ENCODE peak calls at places on chromosomes 6 and 20, in seven cellular contexts. F is mesenchymal stem cell, G is neuronal stem cell, B is mesendoderm, P is trophoblast cell, J is IMR-90, A is H1. V is an unnamed sample.

GRCh38 chr20:49426873-49427272 is 55.6 kb downstream of the KCNB1 start:
- DNase-seq in F (no peak), G (no peak), B (no peak), P (no peak), J (no peak), A (no peak), V (no peak)

GRCh38 chr6:89217308-89217999 is at the start of gene GABRR1:
- DNase-seq in F (no peak), G (no peak), B (no peak), P (no peak), J (no peak), A (no peak), V (no peak)

GRCh38 chr6:10989587-10989986 is 54.5 kb downstream of the ELOVL2 start:
- DNase-seq in F (no peak), G (no peak), B (no peak), P (no peak), J (no peak), A (no peak), V (no peak)

GRCh38 chr6:2760882-2761842 is 4.0 kb upstream of the WRNIP1 start:
- DNase-seq in F (no peak), G (no peak), B (peak; percentile 30), P (peak; percentile 35), J (no peak), A (no peak), V (no peak)

GRCh38 chr6:40887904-40888303 is 151.1 kb downstream of the UNC5CL start:
- DNase-seq in F (no peak), G (no peak), B (no peak), P (no peak), J (no peak), A (no peak), V (no peak)

GRCh38 chr6:13496508-13497180 is 9.2 kb upstream of the GFOD1 start:
- DNase-seq in F (peak; percentile 36), G (no peak), B (peak; percentile 65), P (no peak), J (no peak), A (no peak), V (no peak)

GRCh38 chr6:119079288-119079809 is 885 bp upstream of the FAM184A start:
- DNase-seq in F (peak; percentile 33), G (no peak), B (no peak), P (peak; percentile 47), J (peak; percentile 54), A (no peak), V (no peak)

GRCh38 chr20:63653041-63653973 is at the start of gene STMN3:
- DNase-seq in F (peak; percentile 92), G (peak; percentile 93), B (peak; percentile 97), P (peak; percentile 79), J (peak; percentile 88), A (no peak), V (peak; percentile 98)

GRCh38 chr6:36979343-36979742 is 6.7 kb downstream of the MTCH1 start:
- DNase-seq in F (no peak), G (no peak), B (no peak), P (no peak), J (peak; percentile 41), A (no peak), V (no peak)

GRCh38 chr6:34610819-34611477 is 54.8 kb upstream of the SPDEF start:
- DNase-seq in F (peak; percentile 91), G (no peak), B (no peak), P (peak; percentile 70), J (peak; percentile 95), A (no peak), V (no peak)

GRCh38 chr6:35587167-35587566 is 74.5 kb upstream of the TULP1 start:
- DNase-seq in F (no peak), G (no peak), B (no peak), P (no peak), J (no peak), A (no peak), V (no peak)

GRCh38 chr6:41073203-41073967 is 611 bp downstream of the NFYA start:
- DNase-seq in F (peak; percentile 89), G (peak; percentile 80), B (peak; percentile 92), P (peak; percentile 89), J (peak; percentile 69), A (peak; percentile 41), V (peak; percentile 87)

GRCh38 chr6:139080255-139080920 is 51.8 kb downstream of the ABRACL start:
- DNase-seq in F (no peak), G (no peak), B (no peak), P (no peak), J (no peak), A (no peak), V (no peak)

GRCh38 chr6:2477723-2478122 is 232.3 kb upstream of the GMDS start:
- DNase-seq in F (no peak), G (no peak), B (no peak), P (peak; percentile 67), J (no peak), A (no peak), V (no peak)

GRCh38 chr6:83702077-83702476 is 6.8 kb downstream of the SNAP91 start:
- DNase-seq in F (no peak), G (no peak), B (no peak), P (no peak), J (no peak), A (no peak), V (no peak)

GRCh38 chr6:168164462-168165061 is 85.5 kb upstream of the FRMD1 start:
- DNase-seq in F (no peak), G (no peak), B (no peak), P (peak; percentile 16), J (no peak), A (no peak), V (no peak)

GRCh38 chr6:68427630-68428029 is 207.5 kb upstream of the ADGRB3 start:
- DNase-seq in F (no peak), G (no peak), B (no peak), P (no peak), J (peak; percentile 0), A (no peak), V (no peak)

GRCh38 chr20:36773123-36773547 is 428 bp downstream of the DSN1 start:
- DNase-seq in F (no peak), G (no peak), B (no peak), P (no peak), J (no peak), A (no peak), V (no peak)

GRCh38 chr6:137488736-137489409 is 5.3 kb downstream of the OLIG3 start:
- DNase-seq in F (no peak), G (peak; percentile 30), B (peak; percentile 68), P (no peak), J (no peak), A (no peak), V (peak; percentile 73)

GRCh38 chr6:91487729-91488392 is 901.0 kb upstream of the MAP3K7 start:
- DNase-seq in F (no peak), G (no peak), B (peak; percentile 5), P (no peak), J (no peak), A (no peak), V (no peak)

GRCh38 chr20:20860078-20860806 is 147.8 kb upstream of the RALGAPA2 start:
- DNase-seq in F (peak; percentile 65), G (peak; percentile 89), B (peak; percentile 91), P (peak; percentile 100), J (peak; percentile 74), A (peak; percentile 82), V (peak; percentile 88)

GRCh38 chr20:40279390-40279789 is 409.6 kb downstream of the MAFB start:
- DNase-seq in F (peak; percentile 88), G (no peak), B (peak; percentile 77), P (peak; percentile 71), J (peak; percentile 45), A (no peak), V (no peak)

DNA sequence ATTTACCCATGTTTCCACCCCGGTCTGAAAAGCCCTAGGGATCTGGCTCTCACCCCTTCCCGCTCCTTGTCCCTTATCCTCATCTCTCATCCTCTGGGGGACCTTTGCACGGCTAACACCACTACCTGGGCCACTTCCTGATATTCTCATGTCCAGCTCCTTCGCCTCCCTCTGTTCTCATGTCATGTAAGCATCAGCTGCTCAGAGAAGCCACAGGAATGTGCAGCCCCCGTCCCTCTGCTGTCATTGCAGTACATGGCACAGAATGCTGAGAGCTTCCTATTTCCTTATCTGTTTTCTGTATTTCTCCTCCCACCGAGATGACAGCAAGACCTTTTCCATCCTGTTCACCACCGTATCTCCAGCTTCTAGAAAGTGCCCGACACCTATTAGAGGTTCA is 102.4 kb downstream of the MTHFD1L start:
- DNase-seq in F (peak; percentile 33), G (no peak), B (peak; percentile 7), P (peak; percentile 38), J (peak; percentile 29), A (no peak), V (no peak)
- H4K8ac ChIP-seq in F (peak overlapping the region; percentile 5), G (no peak overlapping the region), B (no peak overlapping the region), P (no peak overlapping the region), J (no peak overlapping the region), A (no peak overlapping the region), V (no peak overlapping the region)

DNA sequence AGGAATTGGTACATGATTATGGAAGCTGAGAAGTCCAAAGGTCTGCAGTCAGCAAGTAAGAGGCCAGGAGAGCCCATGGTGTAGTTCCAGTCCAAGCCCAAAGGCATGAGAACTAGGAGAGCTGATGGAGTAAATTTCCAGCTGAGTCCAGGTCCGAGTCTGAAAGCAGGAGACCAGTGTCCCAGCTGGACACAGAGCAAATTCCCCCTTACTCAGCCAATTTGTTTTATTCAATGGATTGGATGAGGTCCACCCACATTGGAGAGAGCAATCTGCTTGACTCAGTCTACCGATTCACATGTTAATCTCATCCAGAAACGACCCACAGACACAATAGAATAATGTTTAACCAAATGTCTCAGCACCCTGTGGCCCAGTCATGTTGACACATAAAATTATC is 14.9 kb downstream of the TMEM181 start:
- DNase-seq in F (no peak), G (no peak), B (no peak), P (no peak), J (no peak), A (no peak), V (no peak)
- H3K4me1 ChIP-seq in F (peaks cover 12% of the 10 kb centered on the region), G (no peaks in the 10 kb centered on the region), B (peaks cover 2% of the 10 kb centered on the region), P (peaks cover 14% of the 10 kb centered on the region), J (peaks cover 1% of the 10 kb centered on the region), A (peaks cover 4% of the 10 kb centered on the region), V (no peaks in the 10 kb centered on the region)

DNA sequence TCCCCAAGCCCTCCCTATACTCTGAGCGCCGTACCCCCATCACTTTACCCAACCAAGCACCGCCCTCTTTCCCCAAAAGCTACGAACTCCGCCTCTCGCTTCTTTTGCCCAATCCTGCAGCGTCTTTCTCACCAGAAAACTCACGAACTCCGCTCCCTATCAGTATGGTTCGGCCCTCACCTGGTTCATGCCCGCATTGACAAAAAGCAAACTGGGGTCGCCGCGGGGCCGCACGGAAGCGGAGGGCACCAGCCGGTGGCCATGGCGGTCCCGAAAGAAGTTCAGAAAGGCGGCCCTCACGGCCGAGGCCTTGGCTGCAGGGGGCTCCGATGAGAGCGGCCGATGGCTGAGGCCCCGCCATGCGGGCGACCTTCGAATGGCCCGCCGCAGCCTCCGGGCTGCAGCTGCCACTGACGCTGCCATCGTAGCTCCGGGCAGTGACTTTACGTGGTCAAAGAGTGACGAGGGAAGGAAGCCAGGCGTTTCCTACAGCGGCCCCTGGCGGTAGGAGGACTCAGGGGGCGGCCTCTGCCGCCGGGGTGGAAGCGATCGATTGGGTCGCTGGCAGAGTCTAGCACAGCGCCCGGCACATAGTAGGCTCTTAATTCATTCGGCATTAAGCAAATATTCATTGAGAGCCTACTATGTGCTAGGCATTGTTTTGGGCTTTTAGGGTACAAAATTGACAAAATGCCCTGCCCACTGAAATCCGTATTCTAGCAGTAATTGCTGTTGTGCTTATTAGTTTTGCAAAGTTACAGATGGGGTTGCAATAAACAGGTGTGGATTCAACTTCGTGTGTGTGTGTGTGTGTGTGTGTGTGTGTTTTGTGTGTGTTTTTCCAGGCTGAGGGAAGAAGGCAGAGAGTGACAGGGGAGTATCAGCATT is at the start of gene AARS2:
- DNase-seq in F (peak; percentile 90), G (peak; percentile 86), B (peak; percentile 93), P (peak; percentile 98), J (peak; percentile 83), A (peak; percentile 68), V (peak; percentile 90)
- H4K8ac ChIP-seq in F (peak within 1 kb of the TSS; percentile 74), G (no peak within 1 kb of the TSS), B (peak within 1 kb of the TSS; percentile 91), P (peak within 1 kb of the TSS; percentile 86), J (peak within 1 kb of the TSS; percentile 77), A (peak within 1 kb of the TSS; percentile 83), V (no peak within 1 kb of the TSS)

GRCh38 chr6:125794342-125795137 is 3.8 kb downstream of the NCOA7 start:
- DNase-seq in F (no peak), G (no peak), B (no peak), P (no peak), J (peak; percentile 55), A (no peak), V (no peak)
- H3K4me1 ChIP-seq in F (peaks cover 7% of the 10 kb centered on the region), G (peaks cover 4% of the 10 kb centered on the region), B (peaks cover 4% of the 10 kb centered on the region), P (peaks cover 13% of the 10 kb centered on the region), J (peaks cover 10% of the 10 kb centered on the region), A (no peaks in the 10 kb centered on the region), V (peaks cover 3% of the 10 kb centered on the region)

V was measured in H9.